ENCODE peak calls at places on chromosomes 12 and 14, in nine cellular contexts. K, T, V, B, I, N, X, M and R are unnamed samples. For H3K9me3, the result is how much of the 10 kb centered on the place peaks cover.

GRCh38 chr12:6208140-6208539 is 7.9 kb downstream of the CD9 start:
- DNase-seq in K (peak), T (no peak), V (no peak), B (no peak), I (no peak), N (no peak), X (no peak), M (no peak), R (no peak)

GRCh38 chr14:71698027-71698426 is 234.2 kb upstream of the RGS6 start:
- DNase-seq in K (no peak), T (no peak), V (no peak), B (no peak), I (no peak), N (no peak), X (no peak), M (no peak), R (no peak)

GRCh38 chr12:25670076-25671055 is 117.3 kb upstream of the LMNTD1 start:
- DNase-seq in K (no peak), T (no peak), V (peak), B (no peak), I (no peak), N (no peak), X (peak), M (no peak), R (no peak)

GRCh38 chr12:6526766-6527525 is 7.4 kb upstream of the GAPDH start:
- DNase-seq in K (no peak), T (no peak), V (no peak), B (no peak), I (no peak), N (no peak), X (no peak), M (no peak), R (no peak)

GRCh38 chr12:2215709-2216560 is 163.1 kb downstream of the CACNA1C start:
- DNase-seq in K (no peak), T (no peak), V (peak), B (no peak), I (no peak), N (no peak), X (peak), M (no peak), R (no peak)

GRCh38 chr12:118432812-118433540 is 56.6 kb downstream of the SUDS3 start:
- DNase-seq in K (no peak), T (no peak), V (no peak), B (no peak), I (no peak), N (no peak), X (peak), M (no peak), R (no peak)

GRCh38 chr12:124493809-124494750 is 73.3 kb downstream of the NCOR2 start:
- DNase-seq in K (no peak), T (no peak), V (no peak), B (no peak), I (no peak), N (no peak), X (no peak), M (no peak), R (no peak)

GRCh38 chr12:121227294-121227693 is 17.4 kb downstream of the P2RX4 start:
- DNase-seq in K (peak), T (no peak), V (no peak), B (no peak), I (no peak), N (no peak), X (no peak), M (no peak), R (no peak)

GRCh38 chr14:20295067-20295466 is 10.7 kb downstream of the TTC5 start:
- DNase-seq in K (no peak), T (no peak), V (no peak), B (no peak), I (no peak), N (no peak), X (no peak), M (no peak), R (no peak)

DNA sequence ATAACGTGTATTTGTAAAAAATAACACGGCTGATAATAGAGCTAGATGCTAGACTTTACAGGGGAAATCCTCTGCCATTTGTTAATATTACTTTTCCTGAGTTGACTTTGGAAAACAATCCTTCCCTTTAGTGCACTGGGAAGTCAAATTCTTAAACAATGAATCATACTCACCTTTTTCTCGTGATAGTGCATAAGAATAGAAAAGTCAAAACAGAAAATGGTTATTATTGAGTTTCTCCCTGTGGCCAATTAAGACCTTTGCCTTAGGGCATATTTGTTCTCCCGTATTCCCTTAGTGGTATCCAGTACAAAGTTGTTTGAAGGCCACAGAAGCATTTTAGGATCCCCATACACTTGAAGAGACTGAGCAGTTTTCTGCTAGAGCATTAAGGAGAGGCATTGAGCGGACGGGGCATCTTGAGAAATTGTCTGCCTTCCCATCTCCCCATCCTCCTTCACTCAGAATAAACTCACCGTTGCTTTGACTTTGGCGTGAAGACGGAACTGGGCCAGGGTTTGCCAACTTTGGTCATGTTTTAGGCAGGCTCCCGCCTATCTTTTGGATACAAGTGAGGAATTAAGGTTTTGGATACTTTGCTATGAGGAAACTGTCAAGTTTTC is 171.3 kb downstream of the TMTC2 start:
- DNase-seq in K (no peak), T (no peak), V (no peak), B (no peak), I (peak), N (no peak), X (no peak), M (peak), R (no peak)
- H3K27ac ChIP-seq in K (peak), T (no peak), V (no peak), B (peak), I (no peak), N (no peak), X (no peak), M (peak), R (no peak)

DNA sequence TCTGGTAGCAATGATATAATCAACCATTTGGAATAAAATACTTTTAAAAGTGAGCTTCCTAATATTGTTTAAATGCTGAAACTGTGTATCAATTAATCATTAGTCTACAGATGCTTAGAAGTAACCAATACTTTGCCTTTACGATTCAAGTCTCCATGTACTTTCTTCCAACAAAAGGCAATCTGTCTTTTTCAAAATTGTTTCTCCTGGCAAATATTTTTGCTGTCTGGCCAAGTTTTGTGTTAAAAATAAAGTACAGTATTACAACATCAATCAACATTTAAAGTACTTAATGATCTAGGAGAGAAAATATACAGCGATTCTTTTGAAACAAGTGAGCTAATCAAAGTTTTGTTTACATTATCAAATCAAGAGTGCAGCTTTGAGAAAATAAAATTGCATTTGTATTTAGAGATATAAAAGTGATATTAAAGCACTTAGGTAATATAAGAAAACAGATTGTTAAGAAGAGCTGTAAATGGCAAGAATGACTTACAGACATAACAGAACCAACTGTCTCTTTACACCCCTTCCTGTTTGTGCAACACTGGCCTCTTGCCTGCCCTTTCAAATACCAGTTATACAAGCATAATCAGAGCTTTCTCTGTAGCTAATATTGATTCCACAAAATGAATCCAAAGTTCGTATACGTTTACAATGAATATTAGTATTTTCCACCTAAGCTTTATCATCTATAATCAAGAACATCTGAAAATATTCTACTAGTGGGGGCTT is 38.2 kb upstream of the FBLN5 start:
- DNase-seq in K (peak), T (no peak), V (no peak), B (no peak), I (no peak), N (no peak), X (peak), M (peak), R (no peak)
- H3K9me3 ChIP-seq in K (under half), T (under half), V (under half), B (under half), I (under half), N (under half), X (under half), M (under half), R (under half)

GRCh38 chr14:75849496-75849895 is 132.3 kb downstream of the TGFB3 start:
- DNase-seq in K (no peak), T (no peak), V (no peak), B (no peak), I (no peak), N (no peak), X (no peak), M (no peak), R (no peak)

GRCh38 chr14:75851574-75851866 is 130.3 kb downstream of the TGFB3 start:
- DNase-seq in K (no peak), T (no peak), V (no peak), B (no peak), I (no peak), N (no peak), X (no peak), M (no peak), R (no peak)

GRCh38 chr14:75847584-75847983 is 134.2 kb downstream of the TGFB3 start:
- DNase-seq in K (no peak), T (no peak), V (no peak), B (no peak), I (no peak), N (no peak), X (peak), M (no peak), R (no peak)

GRCh38 chr14:75845136-75845804 is 136.5 kb downstream of the TGFB3 start:
- DNase-seq in K (no peak), T (no peak), V (no peak), B (no peak), I (no peak), N (no peak), X (no peak), M (no peak), R (no peak)

DNA sequence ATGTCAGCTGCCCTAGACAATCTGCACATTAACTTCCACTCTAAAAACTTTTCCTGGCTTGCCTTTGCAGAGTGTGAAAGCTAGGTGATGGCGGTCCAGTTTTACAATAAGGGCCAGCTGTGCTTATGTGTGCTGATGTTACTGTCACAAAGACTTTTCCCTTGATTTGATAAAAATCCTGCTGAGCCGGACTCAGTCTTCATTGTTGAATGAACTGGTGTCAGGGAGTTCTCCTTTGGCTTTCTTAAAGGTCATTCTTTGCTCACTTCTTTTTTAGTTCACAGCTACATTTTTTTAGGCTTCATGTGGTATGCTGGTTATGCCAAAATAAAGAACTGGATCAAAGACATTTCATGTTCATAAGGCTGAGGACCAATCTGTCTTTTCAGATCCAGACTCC is 133.5 kb downstream of the TGFB3 start:
- DNase-seq in K (no peak), T (no peak), V (no peak), B (no peak), I (no peak), N (no peak), X (no peak), M (no peak), R (no peak)
- H3K27ac ChIP-seq in K (no peak), T (no peak), V (peak), B (no peak), I (peak), N (no peak), X (no peak), M (no peak), R (no peak)

GRCh38 chr14:105602799-105603763 is 76.7 kb downstream of the TMEM121 start:
- DNase-seq in K (no peak), T (no peak), V (no peak), B (no peak), I (no peak), N (no peak), X (no peak), M (no peak), R (no peak)
- H3K9me3 ChIP-seq in K (under half), T (under half), V (under half), B (under half), I (under half), N (under half), X (under half), M (under half), R (under half)

GRCh38 chr12:115835445-115835844 is 442.0 kb downstream of the MED13L start:
- DNase-seq in K (no peak), T (no peak), V (no peak), B (no peak), I (no peak), N (no peak), X (no peak), M (no peak), R (no peak)

GRCh38 chr12:115838952-115839351 is 438.5 kb downstream of the MED13L start:
- DNase-seq in K (no peak), T (no peak), V (no peak), B (no peak), I (peak), N (no peak), X (no peak), M (no peak), R (no peak)

GRCh38 chr12:115833704-115834103 is 443.8 kb downstream of the MED13L start:
- DNase-seq in K (no peak), T (no peak), V (no peak), B (no peak), I (no peak), N (no peak), X (no peak), M (no peak), R (no peak)

GRCh38 chr12:115840159-115840558 is 437.3 kb downstream of the MED13L start:
- DNase-seq in K (no peak), T (no peak), V (no peak), B (no peak), I (peak), N (no peak), X (peak), M (no peak), R (no peak)

DNA sequence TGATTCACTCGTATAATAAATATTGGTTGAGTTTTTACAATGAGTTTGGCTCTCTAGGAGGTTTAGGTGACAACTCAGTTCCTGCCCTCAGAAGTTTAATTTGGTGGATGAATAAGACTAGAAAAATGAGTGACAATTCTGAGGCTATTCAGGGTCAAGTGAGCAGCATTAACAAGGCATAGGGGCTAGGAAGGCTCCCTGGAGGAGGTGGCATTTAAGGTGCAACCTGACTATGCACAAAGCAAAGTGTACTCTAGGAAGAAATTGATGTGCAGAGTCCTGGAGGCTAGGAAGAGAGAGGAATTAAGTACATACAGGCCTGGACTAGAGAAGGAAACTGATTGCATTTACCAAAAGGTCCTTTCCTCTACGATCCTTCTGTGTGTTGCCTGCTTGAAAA is 440.3 kb downstream of the MED13L start:
- DNase-seq in K (no peak), T (no peak), V (no peak), B (no peak), I (no peak), N (no peak), X (no peak), M (no peak), R (no peak)
- H3K27ac ChIP-seq in K (no peak), T (no peak), V (no peak), B (no peak), I (no peak), N (no peak), X (no peak), M (no peak), R (no peak)

DNA sequence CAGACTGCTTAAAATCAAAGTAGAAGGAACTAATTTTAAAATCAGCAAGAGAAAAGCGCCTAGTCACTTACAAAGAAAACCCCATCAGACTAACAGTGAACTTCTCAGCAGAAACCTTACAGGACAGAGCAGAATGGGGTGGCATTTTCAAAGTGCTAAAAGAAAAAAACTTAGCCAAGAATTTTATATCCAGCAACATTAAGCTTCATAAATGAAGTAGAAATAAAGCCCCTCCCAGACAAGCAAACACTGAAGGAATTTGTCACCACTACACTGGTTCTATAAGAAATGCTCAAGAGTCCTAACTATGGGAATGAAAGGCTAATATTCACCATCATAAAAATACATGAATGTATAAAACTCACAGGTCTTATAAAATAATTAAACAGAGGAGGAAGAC is 6.4 kb upstream of the ZNF268 start:
- DNase-seq in K (no peak), T (no peak), V (no peak), B (no peak), I (no peak), N (no peak), X (no peak), M (no peak), R (no peak)
- H3K9me3 ChIP-seq in K (under half), T (under half), V (under half), B (half or more), I (half or more), N (under half), X (under half), M (under half), R (under half)